ENCODE peak calls at places on chromosomes 13 and 19, in ten cellular contexts. Q is CD8-positive, alpha-beta memory T cell; K is psoas muscle; C is heart right ventricle; M is lower lobe of right lung; Y is ascending aorta; U is heart left ventricle; G is MM.1S; E is lung; N is CD8-positive, alpha-beta T cell. T is an unnamed sample.

GRCh38 chr13:32791545-32792172 is 205.4 kb downstream of the PDS5B start:
- DNase-seq in U (no peak), N (no peak), E (no peak), M (no peak), Q (no peak), Y (no peak), G (no peak), K (no peak), C (no peak), T (no peak)

GRCh38 chr19:47112664-47113445 is 721 bp downstream of the ZC3H4 start:
- DNase-seq in K (peak; percentile 99), N (peak; percentile 100), U (peak; percentile 99), G (peak; percentile 99), M (peak; percentile 99), Q (peak; percentile 99), E (peak; percentile 99), Y (peak; percentile 98), C (peak; percentile 99), T (peak; percentile 99)

GRCh38 chr13:25588336-25589060 is 216.7 kb downstream of the ATP8A2 start:
- DNase-seq in U (no peak), K (no peak), G (no peak), N (no peak), C (no peak), E (no peak), Y (no peak), Q (no peak), M (no peak), T (no peak)

GRCh38 chr13:41458187-41458938 is 1.0 kb downstream of the RGCC start:
- DNase-seq in E (peak; percentile 42), N (no peak), U (peak; percentile 32), K (peak; percentile 40), C (no peak), Y (no peak), Q (peak; percentile 26), M (peak; percentile 75), G (peak; percentile 27), T (no peak)

GRCh38 chr19:30227661-30228112 is 144.5 kb upstream of the ZNF536 start:
- DNase-seq in E (peak; percentile 53), C (peak; percentile 65), G (peak; percentile 23), K (peak; percentile 56), N (no peak), U (peak; percentile 56), M (peak; percentile 57), Q (no peak), Y (no peak), T (no peak)

GRCh38 chr13:28059214-28059613 is 41.2 kb downstream of the FLT3 start:
- DNase-seq in N (no peak), U (no peak), E (no peak), G (peak; percentile 37), Q (peak; percentile 5), Y (no peak), C (peak; percentile 8), K (no peak), M (no peak), T (no peak)

GRCh38 chr19:15977690-15978089 is 28.9 kb downstream of the OR10H4 start:
- DNase-seq in E (no peak), U (no peak), N (no peak), Q (no peak), G (no peak), C (no peak), K (no peak), M (no peak), Y (no peak), T (no peak)

GRCh38 chr19:13089139-13089856 is 13.4 kb downstream of the LYL1 start:
- DNase-seq in Q (no peak), N (no peak), U (no peak), C (no peak), M (no peak), G (peak; percentile 24), Y (no peak), K (no peak), E (no peak), T (no peak)

GRCh38 chr13:106337096-106337495 is 198.4 kb downstream of the EFNB2 start:
- DNase-seq in M (no peak), K (no peak), C (no peak), Y (no peak), Q (no peak), E (no peak), N (no peak), U (no peak), G (no peak), T (no peak)

GRCh38 chr13:106140476-106140875 is 395.0 kb downstream of the EFNB2 start:
- DNase-seq in M (no peak), E (no peak), U (no peak), C (no peak), N (no peak), G (no peak), K (no peak), Y (no peak), Q (no peak), T (no peak)

GRCh38 chr13:24182703-24183081 is 22.2 kb downstream of the SPATA13 start:
- DNase-seq in C (no peak), M (no peak), E (no peak), U (no peak), K (no peak), N (no peak), G (no peak), Y (no peak), Q (no peak), T (no peak)

GRCh38 chr13:43305416-43305815 is 282.0 kb downstream of the DNAJC15 start:
- DNase-seq in K (no peak), Y (no peak), Q (no peak), C (no peak), N (no peak), U (no peak), M (no peak), G (no peak), E (no peak), T (no peak)

GRCh38 chr13:51222510-51223283 is 499 bp downstream of the FAM124A start:
- DNase-seq in G (no peak), U (no peak), E (no peak), C (no peak), K (no peak), N (no peak), Y (no peak), Q (no peak), M (no peak), T (no peak)

GRCh38 chr13:68810660-68811059 is 1297.0 kb upstream of the ATXN8OS start:
- DNase-seq in E (no peak), G (peak; percentile 15), Q (no peak), C (no peak), U (no peak), M (no peak), Y (no peak), K (no peak), N (no peak), T (no peak)

GRCh38 chr13:106520205-106521004 is 15.1 kb downstream of the EFNB2 start:
- DNase-seq in M (no peak), Y (no peak), Q (no peak), C (no peak), G (no peak), E (no peak), N (no peak), U (no peak), K (no peak), T (no peak)

GRCh38 chr13:85230754-85231153 is 568.5 kb downstream of the SLITRK6 start:
- DNase-seq in C (no peak), G (peak; percentile 80), M (no peak), K (no peak), Y (no peak), E (no peak), U (no peak), Q (no peak), N (no peak), T (no peak)

GRCh38 chr13:109730832-109731335 is 55.5 kb downstream of the IRS2 start:
- DNase-seq in Y (no peak), K (no peak), M (no peak), U (no peak), C (no peak), Q (no peak), E (no peak), G (no peak), N (no peak), T (no peak)
- H3K4me1 ChIP-seq in Y (no peaks in the 10 kb centered on the region), K (no peaks in the 10 kb centered on the region), M (no peaks in the 10 kb centered on the region), U (no peaks in the 10 kb centered on the region), C (no peaks in the 10 kb centered on the region), Q (peaks cover 3% of the 10 kb centered on the region), E (no peaks in the 10 kb centered on the region), G (no peaks in the 10 kb centered on the region), N (peaks cover 7% of the 10 kb centered on the region), T (no peaks in the 10 kb centered on the region)

GRCh38 chr19:31268751-31269150 is 80.5 kb downstream of the TSHZ3 start:
- DNase-seq in G (no peak), E (no peak), Y (no peak), C (no peak), M (no peak), Q (no peak), N (no peak), U (no peak), K (no peak), T (no peak)
- H3K27ac ChIP-seq in G (no peak overlapping the region), E (no peak overlapping the region), Y (no peak overlapping the region), C (no peak overlapping the region), M (no peak overlapping the region), Q (no peak overlapping the region), N (no peak overlapping the region), U (no peak overlapping the region), K (no peak overlapping the region), T (no peak overlapping the region)

GRCh38 chr13:99662678-99663077 is 161.4 kb downstream of the TM9SF2 start:
- DNase-seq in Y (no peak), N (no peak), K (no peak), U (no peak), Q (no peak), E (no peak), G (no peak), M (no peak), C (no peak), T (no peak)

GRCh38 chr13:99663908-99664307 is 162.6 kb downstream of the TM9SF2 start:
- DNase-seq in G (no peak), Q (no peak), K (no peak), N (no peak), M (no peak), U (no peak), E (no peak), C (no peak), Y (no peak), T (no peak)

GRCh38 chr13:99660101-99660500 is 158.8 kb downstream of the TM9SF2 start:
- DNase-seq in C (no peak), M (no peak), N (no peak), K (no peak), U (no peak), Q (no peak), E (no peak), G (no peak), Y (no peak), T (no peak)

GRCh38 chr13:99663185-99663825 is 162.0 kb downstream of the TM9SF2 start:
- DNase-seq in K (no peak), E (no peak), U (no peak), C (no peak), G (no peak), Q (no peak), M (no peak), N (no peak), Y (no peak), T (no peak)

GRCh38 chr13:99661791-99662190 is 160.5 kb downstream of the TM9SF2 start:
- DNase-seq in M (no peak), C (no peak), U (no peak), N (no peak), G (no peak), Q (no peak), K (no peak), Y (no peak), E (no peak), T (no peak)
- H3K4me1 ChIP-seq in M (peaks cover 17% of the 10 kb centered on the region), C (no peaks in the 10 kb centered on the region), U (peaks cover 11% of the 10 kb centered on the region), N (peaks cover 32% of the 10 kb centered on the region), G (no peaks in the 10 kb centered on the region), Q (peaks cover 38% of the 10 kb centered on the region), K (no peaks in the 10 kb centered on the region), Y (no peaks in the 10 kb centered on the region), E (no peaks in the 10 kb centered on the region), T (no peaks in the 10 kb centered on the region)

GRCh38 chr19:14517446-14517839 is 754 bp downstream of the DNAJB1 start:
- DNase-seq in Y (no peak), M (no peak), E (peak; percentile 42), N (no peak), U (no peak), G (no peak), K (no peak), Q (no peak), C (no peak), T (no peak)
- H3K27ac ChIP-seq in Y (peak overlapping the region; percentile 99), M (peak overlapping the region; percentile 99), E (peak overlapping the region; percentile 98), N (peak overlapping the region; percentile 97), U (peak overlapping the region; percentile 100), G (peak overlapping the region; percentile 25), K (peak overlapping the region; percentile 98), Q (peak overlapping the region; percentile 98), C (peak overlapping the region; percentile 100), T (peak overlapping the region; percentile 100)